ENCODE peak calls at places on chromosomes 5 and 9, in eight cellular contexts. C, N, A, Y, K, V, U and B are unnamed samples.

GRCh38 chr5:149212203-149212951 is 59.3 kb upstream of the AFAP1L1 start:
- DNase-seq in Y (peak; percentile 87), U (no peak), A (no peak), C (no peak), K (no peak), N (no peak), V (no peak), B (peak; percentile 32)

GRCh38 chr9:85702191-85702590 is 39.6 kb downstream of the AGTPBP1 start:
- DNase-seq in U (no peak), K (no peak), A (no peak), C (no peak), V (no peak), N (no peak), Y (no peak), B (no peak)

GRCh38 chr9:107711528-107711927 is 222.0 kb upstream of the KLF4 start:
- DNase-seq in C (no peak), K (no peak), V (no peak), U (no peak), Y (peak; percentile 89), A (peak; percentile 64), N (peak; percentile 95), B (no peak)

GRCh38 chr5:72363146-72363802 is 43.1 kb downstream of the PTCD2 start:
- DNase-seq in N (peak; percentile 80), U (no peak), A (no peak), Y (peak; percentile 60), K (no peak), V (no peak), C (no peak), B (no peak)

GRCh38 chr9:89356782-89357181 is 38.5 kb downstream of the SECISBP2 start:
- DNase-seq in U (no peak), A (no peak), N (no peak), V (no peak), C (no peak), Y (no peak), K (no peak), B (no peak)

GRCh38 chr5:179198865-179199645 is 138.9 kb downstream of the ZNF354C start:
- DNase-seq in Y (no peak), K (no peak), A (no peak), N (no peak), V (no peak), C (no peak), U (no peak), B (no peak)

GRCh38 chr9:126545116-126545515 is 68.6 kb upstream of the LMX1B start:
- DNase-seq in K (no peak), A (no peak), V (no peak), U (no peak), N (no peak), C (no peak), Y (no peak), B (no peak)

GRCh38 chr5:59079622-59080620 is 497.0 kb downstream of the RAB3C start:
- DNase-seq in V (no peak), Y (peak; percentile 69), C (no peak), N (peak; percentile 80), A (peak; percentile 93), K (no peak), U (no peak), B (peak; percentile 28)

GRCh38 chr9:120071760-120072159 is 508.2 kb downstream of the CDK5RAP2 start:
- DNase-seq in N (no peak), C (no peak), A (no peak), V (no peak), U (no peak), Y (no peak), K (no peak), B (no peak)

GRCh38 chr9:131262327-131263032 is 13.8 kb downstream of the FAM78A start:
- DNase-seq in V (no peak), A (no peak), K (no peak), C (no peak), N (no peak), Y (no peak), U (no peak), B (no peak)

GRCh38 chr5:135356522-135357318 is 42.3 kb downstream of the MACROH2A1 start:
- DNase-seq in Y (peak; percentile 78), K (no peak), C (no peak), V (no peak), A (no peak), N (no peak), U (no peak), B (no peak)

GRCh38 chr9:35114921-35115341 is 731 bp downstream of the ATOSB start:
- DNase-seq in V (peak; percentile 25), U (no peak), N (peak; percentile 43), Y (peak; percentile 42), C (peak; percentile 29), K (no peak), A (no peak), B (no peak)

GRCh38 chr9:88567870-88568269 is 32.9 kb downstream of the NXNL2 start:
- DNase-seq in U (no peak), Y (no peak), C (no peak), V (no peak), N (no peak), A (no peak), K (no peak), B (no peak)

GRCh38 chr9:135281151-135281550 is 193.7 kb downstream of the OLFM1 start:
- DNase-seq in C (no peak), N (no peak), V (no peak), A (no peak), K (no peak), Y (no peak), U (no peak), B (no peak)